ENCODE peak calls at places on chromosomes 7 and 10, in five cellular contexts. D, Y, S, K and Q are unnamed samples.

GRCh38 chr7:43694399-43694748 is 34.9 kb downstream of the COA1 start:
- DNase-seq in D (no peak), K (no peak), Y (peak), S (peak), Q (no peak)

GRCh38 chr7:137328389-137329120 is 15.0 kb downstream of the PTN start:
- DNase-seq in Y (peak), K (no peak), S (no peak), D (no peak), Q (no peak)

GRCh38 chr10:96529634-96530279 is 16.0 kb upstream of the TLL2 start:
- DNase-seq in K (no peak), D (no peak), Y (no peak), S (no peak), Q (no peak)

GRCh38 chr7:22633954-22634474 is 93.0 kb upstream of the IL6 start:
- DNase-seq in Y (no peak), K (no peak), S (no peak), D (no peak), Q (no peak)

GRCh38 chr7:66907731-66908130 is 13.3 kb upstream of the TMEM248 start:
- DNase-seq in Y (no peak), S (no peak), D (no peak), K (no peak), Q (no peak)

GRCh38 chr10:104894711-104895110 is 253.6 kb downstream of the SORCS3 start:
- DNase-seq in S (no peak), Y (no peak), K (no peak), D (no peak), Q (no peak)

GRCh38 chr7:2105917-2106316 is 126.8 kb downstream of the MAD1L1 start:
- DNase-seq in Y (no peak), S (no peak), K (no peak), D (no peak), Q (no peak)

GRCh38 chr7:134126937-134127848 is at the start of gene LRGUK:
- DNase-seq in Y (peak), S (peak), K (peak), D (peak), Q (peak)

GRCh38 chr10:76456190-76456589 is 1024.8 kb downstream of the LRMDA start:
- DNase-seq in D (no peak), Y (peak), S (no peak), K (no peak), Q (no peak)

GRCh38 chr10:17147884-17148494 is 18.4 kb upstream of the CUBN start:
- DNase-seq in D (no peak), K (no peak), Y (peak), S (no peak), Q (no peak)

GRCh38 chr7:27605689-27606269 is 56.9 kb downstream of the HIBADH start:
- DNase-seq in Y (peak), K (peak), D (no peak), S (peak), Q (no peak)

GRCh38 chr10:66586073-66586472 is 339.8 kb upstream of the LRRTM3 start:
- DNase-seq in D (no peak), S (no peak), K (no peak), Y (peak), Q (no peak)

GRCh38 chr10:58660577-58661255 is 148.0 kb downstream of the BICC1 start:
- DNase-seq in S (no peak), D (no peak), K (no peak), Y (peak), Q (no peak)

GRCh38 chr10:70604106-70604505 is 1.6 kb upstream of the PRF1 start:
- DNase-seq in S (no peak), D (no peak), K (peak), Y (no peak), Q (no peak)

GRCh38 chr7:90897961-90898469 is 301.9 kb downstream of the CDK14 start:
- DNase-seq in K (no peak), D (no peak), Y (no peak), S (no peak), Q (no peak)

GRCh38 chr10:127046975-127047877 is 142.0 kb downstream of the DOCK1 start:
- DNase-seq in S (no peak), Y (peak), K (no peak), D (no peak), Q (no peak)

GRCh38 chr7:3415730-3416366 is 114.8 kb downstream of the SDK1 start:
- DNase-seq in D (no peak), K (peak), Y (no peak), S (no peak), Q (no peak)